ENCODE peak calls at places on chromosome 21, in four cellular contexts. L, O, W and H are unnamed samples. For H3K4me1, the result is how much of the 10 kb centered on the place peaks cover.

GRCh38 chr21:45874716-45875415 is 106.7 kb upstream of the COL6A1 start:
- DNase-seq in O (no peak), W (peak), L (peak), H (peak)

GRCh38 chr21:14215971-14216621 is at the start of gene RBM11:
- DNase-seq in L (peak), O (peak), W (peak), H (peak)

GRCh38 chr21:14273736-14274538 is 58.0 kb downstream of the RBM11 start:
- DNase-seq in L (no peak), O (no peak), W (peak), H (peak)

GRCh38 chr21:25733859-25734653 is 648 bp downstream of the ATP5PF start:
- DNase-seq in O (no peak), L (no peak), W (no peak), H (peak)

GRCh38 chr21:24716306-24716918 is 890.9 kb downstream of the MRPL39 start:
- DNase-seq in L (no peak), O (no peak), W (no peak), H (no peak)

GRCh38 chr21:16605588-16605987 is 875.8 kb downstream of the USP25 start:
- DNase-seq in L (no peak), O (no peak), W (no peak), H (no peak)

GRCh38 chr21:45590246-45590725 is 48.0 kb upstream of the SLC19A1 start:
- DNase-seq in W (peak), O (peak), L (peak), H (peak)

GRCh38 chr21:45306832-45307571 is 19.3 kb upstream of the POFUT2 start:
- DNase-seq in W (peak), L (peak), O (peak), H (peak)

GRCh38 chr21:30839304-30839703 is 9.7 kb upstream of the KRTAP7-1 start:
- DNase-seq in W (no peak), O (no peak), L (no peak), H (no peak)

GRCh38 chr21:18298228-18298627 is 53.6 kb downstream of the CHODL start:
- DNase-seq in W (no peak), L (no peak), O (no peak), H (no peak)

GRCh38 chr21:25791321-25791720 is 56.5 kb downstream of the GABPA start:
- DNase-seq in L (no peak), O (no peak), W (no peak), H (no peak)

GRCh38 chr21:26513212-26513611 is 59.9 kb downstream of the CYYR1 start:
- DNase-seq in O (no peak), L (no peak), W (no peak), H (no peak)

GRCh38 chr21:35843911-35844667 is 216.2 kb downstream of the SETD4 start:
- DNase-seq in O (peak), L (no peak), W (no peak), H (no peak)

GRCh38 chr21:16912075-16912474 is 600.8 kb upstream of the CXADR start:
- DNase-seq in L (no peak), W (no peak), O (no peak), H (no peak)

GRCh38 chr21:41283211-41283818 is 33.3 kb upstream of the FAM3B start:
- DNase-seq in W (peak), O (peak), L (no peak), H (peak)

GRCh38 chr21:45596704-45597318 is 46.7 kb upstream of the PCBP3 start:
- DNase-seq in L (peak), O (peak), W (peak), H (peak)

GRCh38 chr21:25913488-25913887 is 178.7 kb downstream of the GABPA start:
- DNase-seq in O (no peak), L (no peak), W (no peak), H (no peak)

GRCh38 chr21:45104560-45104959 is 30.2 kb downstream of the ADARB1 start:
- DNase-seq in L (no peak), W (peak), O (no peak), H (no peak)

GRCh38 chr21:34073749-34074282 is 438 bp downstream of the MRPS6 start:
- DNase-seq in W (peak), O (no peak), L (peak), H (peak)

GRCh38 chr21:32712043-32712442 is 15.8 kb downstream of the SYNJ1 start:
- DNase-seq in W (no peak), L (no peak), O (no peak), H (no peak)
- TF ChIP-seq EP300 in W (no peak), L (no peak), O (no peak), H (no peak)

GRCh38 chr21:43968410-43969114 is 43.5 kb upstream of the TRAPPC10 start:
- DNase-seq in L (no peak), W (no peak), O (no peak), H (no peak)

GRCh38 chr21:43967981-43968380 is 44.1 kb upstream of the TRAPPC10 start:
- DNase-seq in W (no peak), L (no peak), O (no peak), H (peak)

GRCh38 chr21:43969115-43969444 is 43.0 kb upstream of the TRAPPC10 start:
- DNase-seq in L (no peak), O (no peak), W (no peak), H (no peak)

GRCh38 chr21:43966946-43967512 is 45.1 kb upstream of the TRAPPC10 start:
- DNase-seq in W (no peak), O (no peak), L (no peak), H (no peak)

GRCh38 chr21:43965911-43966585 is 46.1 kb upstream of the TRAPPC10 start:
- DNase-seq in W (no peak), L (no peak), O (no peak), H (no peak)
- H3K4me1 ChIP-seq in W (under half), L (under half), O (under half), H (under half)

GRCh38 chr21:28747464-28747863 is 245.2 kb downstream of the LTN1 start:
- DNase-seq in O (no peak), W (no peak), L (no peak), H (no peak)

GRCh38 chr21:28742527-28742926 is 250.2 kb downstream of the LTN1 start:
- DNase-seq in L (no peak), W (no peak), O (no peak), H (no peak)

GRCh38 chr21:28746166-28746565 is 246.5 kb downstream of the LTN1 start:
- DNase-seq in L (no peak), O (no peak), W (no peak), H (no peak)

GRCh38 chr21:28743723-28744122 is 249.0 kb downstream of the LTN1 start:
- DNase-seq in L (no peak), W (no peak), O (no peak), H (no peak)

DNA sequence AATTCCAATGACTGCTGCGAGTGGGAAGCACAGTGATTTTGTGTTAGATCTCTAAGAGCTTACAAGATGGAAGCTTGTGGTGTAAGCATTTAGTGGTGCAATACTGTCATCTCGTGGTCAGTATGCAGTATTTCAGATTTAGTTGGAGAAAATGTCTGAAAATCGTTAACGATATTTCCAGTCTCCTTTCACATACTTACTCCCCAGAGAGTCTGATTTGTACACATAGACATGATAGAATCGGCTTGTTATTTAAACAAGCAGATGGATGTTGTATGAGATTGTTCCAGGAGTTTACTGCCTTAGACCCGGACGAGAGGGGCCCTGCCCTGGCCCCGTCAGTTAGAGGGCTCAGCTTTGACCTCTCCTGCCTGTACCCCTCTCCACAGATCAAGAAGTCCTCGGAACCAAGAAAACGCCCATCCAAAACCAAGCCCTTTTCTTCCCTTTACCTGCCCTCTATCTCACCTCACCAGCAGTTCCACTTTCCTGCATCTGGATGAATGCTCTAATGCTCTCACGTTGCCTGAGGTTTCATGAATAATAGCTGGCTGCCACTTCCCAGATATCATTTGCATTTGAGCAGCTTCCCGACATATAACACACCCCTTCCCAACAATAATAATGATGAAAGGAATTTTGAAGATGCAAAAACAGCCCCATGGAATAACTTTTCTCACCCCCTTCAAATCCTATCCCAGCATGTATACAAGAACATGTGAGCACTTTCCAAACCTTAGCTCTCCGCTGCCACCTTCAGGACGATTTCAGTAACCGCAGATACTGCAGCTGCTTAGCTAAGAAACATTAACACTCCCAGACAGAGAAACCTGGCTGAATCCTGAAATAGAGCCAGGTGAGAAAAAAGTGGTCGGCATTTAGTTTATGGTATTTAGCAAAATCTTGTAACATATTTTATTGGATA is 247.3 kb downstream of the LTN1 start:
- DNase-seq in L (peak), O (peak), W (peak), H (peak)
- H3K4me3 ChIP-seq in L (peak), O (peak), W (peak), H (no peak)

DNA sequence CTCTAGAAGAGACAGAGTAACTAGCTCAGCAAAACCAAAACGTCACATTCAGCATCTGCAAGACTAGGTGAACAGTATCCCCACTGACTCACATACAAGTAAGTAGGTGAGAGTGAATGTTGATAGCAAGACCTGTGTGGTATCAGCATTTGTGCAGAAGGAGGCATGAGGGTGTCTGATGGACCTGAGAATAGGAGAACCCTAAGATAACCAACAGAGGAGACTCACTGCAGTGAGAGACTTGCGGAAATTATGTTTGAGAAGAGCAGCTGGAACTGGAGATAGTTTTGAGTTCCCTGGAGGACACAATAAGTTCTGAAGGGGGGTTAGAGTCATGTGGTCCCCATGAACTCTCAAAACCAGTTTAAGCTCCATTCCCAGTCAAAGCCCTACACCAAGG is 59.1 kb downstream of the DYRK1A start:
- DNase-seq in L (no peak), W (no peak), O (no peak), H (no peak)
- TF ChIP-seq EP300 in L (no peak), W (no peak), O (no peak), H (no peak)

DNA sequence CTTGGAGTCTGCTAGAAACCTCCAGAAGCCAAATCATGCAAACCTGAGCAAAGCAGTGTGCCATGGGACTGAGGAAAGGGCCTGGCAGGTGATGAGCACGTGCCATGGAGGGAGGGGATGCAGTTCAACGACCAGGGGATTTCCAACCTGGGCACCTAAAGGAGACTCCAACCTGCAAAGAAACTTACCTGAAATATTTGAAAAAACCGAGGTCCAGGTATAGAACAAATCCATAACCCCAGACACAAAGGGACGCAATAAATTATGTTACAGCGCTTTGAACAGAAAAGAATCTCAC is 8.9 kb downstream of the UBASH3A start:
- DNase-seq in O (no peak), L (no peak), W (no peak), H (no peak)
- H3K4me1 ChIP-seq in O (under half), L (under half), W (under half), H (under half)

GRCh38 chr21:39612233-39613028 is at the start of gene B3GALT5:
- DNase-seq in W (no peak), L (no peak), O (no peak), H (peak)

GRCh38 chr21:39610705-39611104 is 2.0 kb upstream of the B3GALT5 start:
- DNase-seq in L (no peak), W (no peak), O (no peak), H (no peak)

GRCh38 chr21:39611547-39612190 is 1.1 kb upstream of the B3GALT5 start:
- DNase-seq in W (no peak), L (no peak), O (no peak), H (no peak)

GRCh38 chr21:39616373-39616772 is 3.6 kb downstream of the B3GALT5 start:
- DNase-seq in W (no peak), L (no peak), O (no peak), H (no peak)

DNA sequence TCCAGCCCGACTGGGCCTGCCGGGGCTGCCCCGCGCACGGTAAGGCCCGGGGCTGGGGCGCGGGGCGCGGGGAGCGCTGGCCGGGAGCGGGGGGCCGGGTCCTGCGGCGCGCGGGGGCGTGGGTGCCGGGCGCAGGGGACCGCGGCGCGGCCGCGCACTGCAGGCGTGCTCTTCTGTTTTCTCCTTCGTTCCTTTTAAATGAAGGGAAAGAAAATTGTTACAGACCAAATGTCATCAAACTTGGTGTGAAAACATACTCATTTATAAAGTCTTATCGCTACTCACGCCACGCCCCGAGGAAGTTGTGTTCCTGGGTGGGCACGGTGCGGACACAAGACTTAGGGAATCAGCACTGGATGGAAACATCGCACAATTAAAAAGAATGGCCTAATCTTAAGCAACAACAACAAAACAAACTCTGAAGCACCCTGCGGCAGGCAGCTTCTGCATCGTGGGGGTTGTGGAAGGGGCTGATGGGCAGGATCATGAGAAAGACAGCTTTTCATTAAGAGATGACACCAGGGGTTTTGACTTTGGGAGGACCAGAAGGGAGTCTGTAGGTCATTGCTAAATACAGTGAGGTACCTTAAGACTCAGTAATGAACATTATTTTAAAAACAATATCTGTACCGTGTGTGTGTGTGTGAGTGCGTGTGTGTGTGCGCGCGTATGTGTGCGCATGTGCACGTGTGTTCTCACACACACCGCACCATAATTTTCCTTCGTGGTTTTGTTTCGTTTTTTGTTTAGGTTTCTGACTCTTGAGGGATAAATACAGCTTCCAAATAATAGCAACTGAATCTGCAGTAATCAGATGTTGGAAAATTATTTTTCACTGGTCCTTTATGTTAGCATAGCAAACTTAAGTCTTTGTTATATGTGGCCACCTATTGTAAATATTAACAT is 542 bp downstream of the B3GALT5 start:
- DNase-seq in W (no peak), L (no peak), O (no peak), H (no peak)
- H3K4me3 ChIP-seq in W (peak), L (no peak), O (no peak), H (peak)

DNA sequence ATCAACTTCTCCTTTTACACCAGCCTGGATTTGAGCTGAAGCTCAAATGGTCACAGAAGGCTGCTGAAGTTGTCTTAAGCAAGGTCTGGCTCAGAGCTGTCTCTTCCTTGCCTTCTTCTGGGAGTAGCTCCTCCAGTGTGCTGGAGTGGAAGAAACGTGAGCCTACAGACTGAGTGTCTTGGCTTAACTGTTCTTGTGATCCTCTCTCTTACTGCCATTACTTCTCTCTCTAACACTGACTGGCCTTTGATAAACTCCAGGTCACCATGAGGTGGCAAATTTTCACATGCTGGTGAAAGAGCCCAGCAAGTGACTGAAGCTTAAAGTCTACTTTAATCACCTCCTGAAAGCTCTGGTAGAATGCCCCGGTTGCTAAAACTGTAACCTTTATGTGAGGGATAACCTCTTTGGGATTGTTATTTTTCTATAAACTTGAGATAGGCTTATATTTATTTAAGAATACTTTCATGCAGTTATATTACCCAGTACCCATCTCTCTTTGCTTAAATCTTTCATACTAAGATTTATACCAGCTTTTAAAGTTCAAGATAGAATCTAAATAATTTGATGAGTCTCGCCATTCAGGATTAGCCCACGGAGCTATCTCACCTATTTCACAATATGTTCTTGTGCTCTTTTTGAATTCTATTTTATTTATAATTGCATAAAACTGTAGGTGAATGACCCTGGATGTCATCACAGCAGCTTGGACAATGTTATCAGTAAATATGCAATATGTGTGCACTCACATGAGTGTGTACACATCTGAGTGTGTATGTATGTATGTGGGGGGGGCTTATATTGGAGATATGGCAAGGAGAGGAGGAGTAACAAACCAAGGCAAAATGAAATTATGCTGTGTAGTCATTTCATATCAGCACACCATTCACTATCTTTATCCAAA is 924.0 kb downstream of the LTN1 start:
- DNase-seq in O (no peak), W (no peak), L (no peak), H (no peak)
- TF ChIP-seq EP300 in O (no peak), W (no peak), L (no peak), H (no peak)